ENCODE peak calls at places on chromosomes 16 and 17, in four cellular contexts. C, P, F and N are unnamed samples.
A peak's percentile ranks its signal among the peaks of the same experiment; 100 is the strongest.

GRCh38 chr16:52770828-52771227 is 223.9 kb upstream of the TOX3 start:
- DNase-seq in C (no peak), P (no peak), F (no peak), N (no peak)

GRCh38 chr17:67642488-67642887 is 75.2 kb upstream of the NOL11 start:
- DNase-seq in C (no peak), P (no peak), F (no peak), N (no peak)

GRCh38 chr16:82043680-82044584 is 8.9 kb downstream of the HSD17B2 start:
- DNase-seq in C (peak; percentile 95), P (no peak), F (no peak), N (no peak)

GRCh38 chr16:17107450-17107849 is 363.3 kb downstream of the XYLT1 start:
- DNase-seq in C (no peak), P (no peak), F (no peak), N (no peak)

GRCh38 chr16:7171151-7171550 is 161.5 kb upstream of the RBFOX1 start:
- DNase-seq in C (no peak), P (no peak), F (no peak), N (no peak)

GRCh38 chr17:63154586-63155244 is 188.7 kb downstream of the TANC2 start:
- DNase-seq in C (no peak), P (no peak), F (no peak), N (no peak)

GRCh38 chr16:1681032-1681431 is 3.0 kb downstream of the JPT2 start:
- DNase-seq in C (no peak), P (no peak), F (no peak), N (no peak)

GRCh38 chr17:67558740-67559380 is 158.9 kb upstream of the NOL11 start:
- DNase-seq in C (peak; percentile 58), P (peak; percentile 1), F (no peak), N (no peak)

GRCh38 chr16:63982156-63982555 is 1139.7 kb downstream of the CDH11 start:
- DNase-seq in C (no peak), P (no peak), F (no peak), N (no peak)

GRCh38 chr16:87317766-87318121 is 552 bp upstream of the C16orf95 start:
- DNase-seq in C (peak; percentile 61), P (no peak), F (peak; percentile 49), N (no peak)

GRCh38 chr16:29806641-29807425 is 504 bp downstream of the MAZ start:
- DNase-seq in C (no peak), P (peak; percentile 66), F (peak; percentile 64), N (no peak)

GRCh38 chr16:15665107-15665506 is 15.1 kb downstream of the NDE1 start:
- DNase-seq in C (no peak), P (no peak), F (no peak), N (no peak)

GRCh38 chr17:62791235-62792121 is 16.6 kb downstream of the MARCHF10 start:
- DNase-seq in C (peak; percentile 93), P (peak; percentile 60), F (no peak), N (no peak)

GRCh38 chr16:66342294-66342900 is 24.1 kb upstream of the CDH5 start:
- DNase-seq in C (no peak), P (no peak), F (no peak), N (no peak)

GRCh38 chr17:21313320-21313719 is 28.8 kb downstream of the MAP2K3 start:
- DNase-seq in C (no peak), P (no peak), F (no peak), N (peak; percentile 38)

GRCh38 chr16:15052747-15053476 is 3.0 kb downstream of the NTAN1 start:
- DNase-seq in C (peak; percentile 25), P (no peak), F (no peak), N (no peak)

GRCh38 chr17:18224428-18225120 is 861 bp upstream of the LLGL1 start:
- DNase-seq in C (no peak), P (no peak), F (no peak), N (no peak)

GRCh38 chr16:11503566-11503965 is 83.2 kb downstream of the LITAF start:
- DNase-seq in C (no peak), P (no peak), F (no peak), N (peak; percentile 72)

GRCh38 chr17:58273453-58274104 is 7.2 kb downstream of the MPO start:
- DNase-seq in C (no peak), P (no peak), F (no peak), N (peak; percentile 81)

GRCh38 chr16:83808573-83809014 is 816 bp downstream of the HSBP1 start:
- DNase-seq in C (no peak), P (no peak), F (no peak), N (no peak)

GRCh38 chr16:8733849-8734540 is 59.6 kb downstream of the ABAT start:
- DNase-seq in C (no peak), P (no peak), F (no peak), N (no peak)

GRCh38 chr17:71496552-71496951 is 624.3 kb upstream of the SOX9 start:
- DNase-seq in C (peak; percentile 87), P (no peak), F (no peak), N (no peak)

GRCh38 chr16:8673611-8674412 is 605 bp upstream of the ABAT start:
- DNase-seq in C (no peak), P (peak; percentile 11), F (no peak), N (no peak)

GRCh38 chr16:20904507-20905079 is 4.0 kb downstream of the LYRM1 start:
- DNase-seq in C (peak; percentile 82), P (peak; percentile 42), F (no peak), N (no peak)

GRCh38 chr17:12040478-12040877 is 19.8 kb downstream of the MAP2K4 start:
- DNase-seq in C (no peak), P (peak; percentile 48), F (no peak), N (no peak)

GRCh38 chr16:49581630-49582298 is 208.2 kb downstream of the C16orf78 start:
- DNase-seq in C (no peak), P (no peak), F (no peak), N (no peak)

GRCh38 chr17:18033442-18034099 is 5.4 kb downstream of the ATPAF2 start:
- DNase-seq in C (peak; percentile 87), P (peak; percentile 86), F (no peak), N (no peak)

GRCh38 chr17:44758414-44759095 is at the start of gene ADAM11:
- DNase-seq in C (no peak), P (no peak), F (no peak), N (no peak)

GRCh38 chr17:79612468-79613194 is 1.8 kb upstream of the RBFOX3 start:
- DNase-seq in C (peak; percentile 5), P (peak; percentile 64), F (peak; percentile 44), N (no peak)

GRCh38 chr17:42980766-42981397 is 517 bp downstream of the RUNDC1 start:
- DNase-seq in C (peak; percentile 34), P (peak; percentile 50), F (peak; percentile 51), N (no peak)

GRCh38 chr17:55323518-55324295 is 58.9 kb downstream of the HLF start:
- DNase-seq in C (no peak), P (no peak), F (no peak), N (no peak)
- TF ChIP-seq CTCF in C (no peak), P (no peak), F (no peak), N (no peak)

GRCh38 chr17:61216066-61216465 is 183.6 kb upstream of the TBX2 start:
- DNase-seq in C (no peak), P (no peak), F (no peak), N (no peak)
- TF ChIP-seq CTCF in C (no peak), P (no peak), F (no peak), N (no peak)

DNA sequence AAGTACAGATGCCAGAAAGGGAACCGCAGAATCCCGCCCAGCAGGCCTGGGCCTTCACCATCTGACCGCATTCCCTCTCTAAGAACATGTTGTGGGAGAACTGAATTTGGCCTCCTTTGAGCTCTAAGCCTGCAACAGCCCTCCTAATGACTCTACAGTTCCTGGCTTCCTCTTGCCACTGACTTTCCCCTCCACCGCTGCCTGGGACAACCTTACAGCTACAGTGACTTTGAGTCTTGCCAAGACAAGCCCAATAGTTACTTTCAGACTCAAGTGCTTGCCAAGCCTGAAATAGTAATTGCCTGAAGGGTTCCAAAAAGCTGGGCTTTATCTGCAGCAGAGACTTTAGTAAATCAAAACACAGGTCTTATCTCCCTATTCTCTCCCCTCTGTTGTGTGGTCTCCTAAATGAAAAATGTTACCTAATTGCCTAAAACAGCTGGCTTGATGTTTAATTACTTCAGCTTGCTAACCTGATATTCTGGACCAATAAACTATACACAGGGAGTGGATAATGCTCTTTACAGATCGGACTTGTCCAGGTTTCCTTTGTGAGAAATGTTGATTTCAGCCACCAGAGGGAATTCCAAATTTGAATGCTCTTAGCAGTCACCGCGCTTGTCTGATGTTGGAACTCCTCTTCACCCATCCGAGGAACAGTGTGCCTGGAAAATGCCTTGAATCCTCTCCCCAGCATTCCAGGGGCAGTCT is 85.1 kb upstream of the TBX2 start:
- DNase-seq in C (peak; percentile 83), P (peak; percentile 43), F (no peak), N (no peak)
- TF ChIP-seq CTCF in C (peak; percentile 26), P (no peak), F (no peak), N (peak; percentile 25)

GRCh38 chr16:88441460-88441859 is 11.6 kb upstream of the ZFPM1 start:
- DNase-seq in C (no peak), P (no peak), F (no peak), N (no peak)

GRCh38 chr16:88440686-88441405 is 12.2 kb upstream of the ZFPM1 start:
- DNase-seq in C (no peak), P (no peak), F (no peak), N (no peak)

GRCh38 chr16:88444826-88445582 is 8.1 kb upstream of the ZFPM1 start:
- DNase-seq in C (no peak), P (no peak), F (no peak), N (no peak)

GRCh38 chr16:88442435-88442810 is 10.7 kb upstream of the ZFPM1 start:
- DNase-seq in C (no peak), P (no peak), F (no peak), N (no peak)

DNA sequence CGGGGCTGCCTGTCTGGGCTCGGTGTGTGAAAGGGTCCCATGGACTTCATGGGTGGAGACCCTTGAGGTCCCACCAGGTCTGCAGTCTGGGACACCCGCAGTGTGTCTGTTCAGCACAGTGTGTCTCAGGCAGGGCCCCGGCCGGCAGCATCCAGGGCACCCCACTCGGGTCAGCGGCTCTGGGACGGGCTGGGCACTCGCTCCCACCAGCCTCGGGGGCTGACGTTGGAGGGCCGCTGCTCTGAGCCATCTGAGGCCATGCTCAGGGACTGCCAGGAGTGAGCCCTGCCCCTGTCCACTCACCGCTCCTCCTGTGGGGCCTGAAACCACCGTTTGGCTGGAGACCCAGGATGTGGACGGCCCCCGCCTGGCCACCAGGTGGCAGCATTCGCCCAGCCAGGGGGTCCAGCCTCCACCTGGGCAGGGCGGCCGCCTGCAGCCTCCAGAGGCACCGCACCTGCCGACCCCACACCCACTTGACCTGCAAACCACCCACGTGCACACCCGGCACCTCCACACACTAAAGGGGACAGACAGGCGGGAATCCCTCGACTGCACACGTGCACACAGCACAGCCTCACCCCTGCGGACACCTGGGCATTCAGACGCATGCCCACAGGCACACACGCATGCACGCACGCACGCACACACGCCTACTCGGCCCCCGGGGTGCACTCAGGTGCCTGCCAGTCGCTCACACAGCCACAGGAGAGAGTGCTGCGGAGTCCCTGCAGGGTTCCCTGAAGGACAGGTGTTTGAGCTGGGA is 10.1 kb upstream of the ZFPM1 start:
- DNase-seq in C (peak; percentile 55), P (peak; percentile 76), F (peak; percentile 83), N (no peak)
- TF ChIP-seq CTCF in C (peak; percentile 68), P (peak; percentile 94), F (peak; percentile 99), N (peak; percentile 92)

GRCh38 chr17:82876602-82877391 is 37.0 kb upstream of the ZNF750 start:
- DNase-seq in C (peak; percentile 83), P (peak; percentile 84), F (peak; percentile 60), N (peak; percentile 88)
- TF ChIP-seq CTCF in C (peak; percentile 79), P (peak; percentile 33), F (peak; percentile 44), N (peak; percentile 79)